ENCODE peak calls at places on chromosomes 5 and 9, in ten cellular contexts. R, J, I, C, V, T, N, X, Z and S are unnamed samples.

GRCh38 chr9:115146581-115147021 is 28.6 kb upstream of the TNC start:
- DNase-seq in R (no peak), J (no peak), I (no peak), C (no peak), V (no peak), T (peak; percentile 10), N (no peak), X (no peak), Z (no peak), S (no peak)

GRCh38 chr5:101084353-101084752 is 181.3 kb upstream of the ST8SIA4 start:
- DNase-seq in R (no peak), J (no peak), I (no peak), C (no peak), V (no peak), T (no peak), N (no peak), X (no peak), Z (no peak), S (no peak)

GRCh38 chr5:73605223-73606087 is 20.5 kb upstream of the ARHGEF28 start:
- DNase-seq in R (no peak), J (no peak), I (no peak), C (no peak), V (no peak), T (no peak), N (no peak), X (no peak), Z (no peak), S (no peak)

GRCh38 chr5:15694694-15695093 is 194.7 kb downstream of the FBXL7 start:
- DNase-seq in R (no peak), J (no peak), I (no peak), C (no peak), V (no peak), T (no peak), N (no peak), X (no peak), Z (no peak), S (no peak)

GRCh38 chr5:169248520-169248919 is 52.4 kb downstream of the SLIT3 start:
- DNase-seq in R (no peak), J (no peak), I (no peak), C (no peak), V (no peak), T (no peak), N (no peak), X (no peak), Z (no peak), S (no peak)

GRCh38 chr5:138874771-138875628 is at the start of gene LRRTM2:
- DNase-seq in R (peak; percentile 63), J (no peak), I (no peak), C (no peak), V (no peak), T (no peak), N (peak; percentile 26), X (peak; percentile 61), Z (no peak), S (no peak)

GRCh38 chr5:22488427-22488826 is 364.7 kb downstream of the CDH12 start:
- DNase-seq in R (no peak), J (no peak), I (no peak), C (no peak), V (no peak), T (no peak), N (no peak), X (no peak), Z (no peak), S (no peak)

GRCh38 chr5:64766105-64766504 is 2.4 kb downstream of the SREK1IP1 start:
- DNase-seq in R (no peak), J (no peak), I (no peak), C (no peak), V (peak; percentile 28), T (peak; percentile 60), N (no peak), X (no peak), Z (no peak), S (no peak)